ENCODE peak calls at places on chromosomes 13 and 19, in ten cellular contexts. M, D, G, F, N, Q, P, J, W and H are unnamed samples.

GRCh38 chr19:12137541-12137940 is 2.6 kb downstream of the ZNF20 start:
- DNase-seq in M (no peak), D (no peak), G (no peak), F (no peak), N (no peak), Q (no peak), P (no peak), J (no peak), W (no peak), H (no peak)

GRCh38 chr19:50537306-50537685 is 23.6 kb upstream of the ASPDH start:
- DNase-seq in M (no peak), D (no peak), G (no peak), F (no peak), N (no peak), Q (no peak), P (no peak), J (no peak), W (no peak), H (no peak)

GRCh38 chr13:41254902-41255301 is 8.5 kb downstream of the MTRF1 start:
- DNase-seq in M (no peak), D (no peak), G (no peak), F (no peak), N (no peak), Q (no peak), P (no peak), J (no peak), W (no peak), H (no peak)

GRCh38 chr13:86020350-86021002 is 221.3 kb upstream of the SLITRK6 start:
- DNase-seq in M (no peak), D (peak; percentile 41), G (no peak), F (no peak), N (no peak), Q (no peak), P (no peak), J (peak; percentile 1), W (no peak), H (peak; percentile 19)

GRCh38 chr19:10979950-10980349 is 19.1 kb downstream of the SMARCA4 start:
- DNase-seq in M (no peak), D (no peak), G (peak; percentile 57), F (no peak), N (no peak), Q (peak; percentile 58), P (no peak), J (peak; percentile 15), W (no peak), H (no peak)

GRCh38 chr13:60990032-60990733 is 425.5 kb downstream of the PCDH20 start:
- DNase-seq in M (peak; percentile 3), D (no peak), G (no peak), F (no peak), N (no peak), Q (no peak), P (no peak), J (peak; percentile 4), W (no peak), H (no peak)

GRCh38 chr13:21060063-21060826 is 1.1 kb downstream of the LATS2 start:
- DNase-seq in M (peak; percentile 61), D (peak; percentile 51), G (peak; percentile 49), F (no peak), N (peak; percentile 88), Q (peak; percentile 55), P (no peak), J (peak; percentile 37), W (peak; percentile 68), H (peak; percentile 30)

GRCh38 chr13:73385848-73386247 is 327.0 kb downstream of the KLF5 start:
- DNase-seq in M (no peak), D (no peak), G (no peak), F (no peak), N (no peak), Q (no peak), P (no peak), J (no peak), W (no peak), H (no peak)

DNA sequence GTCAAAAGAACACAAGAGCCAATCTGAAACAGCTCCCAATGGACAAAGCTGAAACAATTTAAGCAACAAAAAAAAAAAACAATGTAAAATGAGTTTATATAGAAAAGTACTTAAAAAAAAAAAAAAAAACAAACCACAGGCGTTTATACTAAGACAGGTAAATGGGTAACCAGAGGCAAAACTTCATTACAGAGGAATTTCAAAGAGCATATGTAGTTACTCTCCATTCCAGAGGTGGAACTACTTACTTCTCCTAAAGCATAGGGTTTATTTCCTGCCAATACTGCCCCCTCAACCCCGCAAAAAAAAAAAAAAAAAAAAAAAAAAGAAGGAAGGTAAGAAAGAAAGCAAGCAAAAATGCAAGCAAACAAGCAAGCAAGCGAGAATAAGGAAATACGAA is 132.9 kb downstream of the LIG4 start:
- DNase-seq in M (no peak), D (no peak), G (no peak), F (no peak), N (no peak), Q (no peak), P (no peak), J (no peak), W (no peak), H (no peak)
- H3K27ac ChIP-seq in M (no peak overlapping the region), D (no peak overlapping the region), G (no peak overlapping the region), F (no peak overlapping the region), N (no peak overlapping the region), Q (no peak overlapping the region), P (no peak overlapping the region), J (no peak overlapping the region), W (no peak overlapping the region), H (no peak overlapping the region)

GRCh38 chr19:39416152-39416551 is 3.7 kb downstream of the PLEKHG2 start:
- DNase-seq in M (no peak), D (no peak), G (no peak), F (no peak), N (no peak), Q (no peak), P (no peak), J (no peak), W (no peak), H (no peak)

GRCh38 chr19:39413269-39413902 is 917 bp downstream of the PLEKHG2 start:
- DNase-seq in M (peak; percentile 87), D (peak; percentile 60), G (peak; percentile 69), F (no peak), N (peak; percentile 91), Q (peak; percentile 75), P (no peak), J (peak; percentile 38), W (peak; percentile 73), H (no peak)

GRCh38 chr19:39416626-39417120 is 4.2 kb downstream of the PLEKHG2 start:
- DNase-seq in M (peak; percentile 38), D (no peak), G (peak; percentile 38), F (no peak), N (no peak), Q (no peak), P (no peak), J (no peak), W (no peak), H (no peak)

GRCh38 chr19:39413903-39414608 is 1.6 kb downstream of the PLEKHG2 start:
- DNase-seq in M (peak; percentile 60), D (peak; percentile 28), G (peak; percentile 59), F (no peak), N (peak; percentile 87), Q (no peak), P (no peak), J (no peak), W (no peak), H (no peak)

GRCh38 chr19:39415111-39416046 is 2.9 kb downstream of the PLEKHG2 start:
- DNase-seq in M (no peak), D (no peak), G (no peak), F (no peak), N (no peak), Q (no peak), P (no peak), J (no peak), W (no peak), H (no peak)
- TF ChIP-seq CTCF in M (peak; percentile 21), D (peak; percentile 10), G (no peak), F (no peak), N (no peak), Q (no peak), P (no peak), J (no peak), W (no peak), H (no peak)

DNA sequence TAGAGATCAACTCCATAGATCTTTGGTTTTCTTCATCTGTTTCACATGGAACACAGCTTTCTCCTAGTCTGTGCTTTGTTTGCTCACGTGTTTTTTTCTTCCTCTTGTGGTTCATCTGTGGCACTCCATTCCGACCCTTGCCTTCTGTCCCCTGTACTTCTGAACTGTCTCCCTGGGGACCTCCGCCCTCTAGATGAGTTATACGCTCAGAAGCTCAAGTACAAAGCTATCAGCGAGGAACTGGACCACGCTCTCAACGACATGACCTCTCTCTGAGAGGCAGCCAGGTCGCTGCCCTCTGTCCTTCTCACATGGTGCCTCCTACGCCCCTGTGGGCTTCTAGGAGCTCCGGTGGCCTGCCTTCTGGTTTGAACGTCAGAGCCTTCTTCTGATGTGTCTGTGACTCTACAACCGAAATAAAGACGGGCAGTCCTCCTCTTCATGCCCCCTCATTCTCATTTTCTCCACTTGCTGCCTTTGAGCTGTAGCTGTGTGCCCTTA is 16.6 kb upstream of the RAB8A start:
- DNase-seq in M (no peak), D (no peak), G (no peak), F (no peak), N (no peak), Q (no peak), P (no peak), J (no peak), W (no peak), H (no peak)
- H3K27ac ChIP-seq in M (no peak overlapping the region), D (peak overlapping the region; percentile 62), G (peak overlapping the region; percentile 61), F (no peak overlapping the region), N (peak overlapping the region; percentile 10), Q (no peak overlapping the region), P (no peak overlapping the region), J (no peak overlapping the region), W (no peak overlapping the region), H (no peak overlapping the region)

GRCh38 chr19:49057636-49058234 is at the start of gene CGB7:
- DNase-seq in M (peak; percentile 87), D (peak; percentile 35), G (peak; percentile 64), F (peak; percentile 42), N (peak; percentile 79), Q (peak; percentile 82), P (no peak), J (peak; percentile 76), W (peak; percentile 76), H (peak; percentile 83)

GRCh38 chr19:49059056-49059455 is 1.5 kb upstream of the CGB7 start:
- DNase-seq in M (no peak), D (no peak), G (no peak), F (no peak), N (no peak), Q (no peak), P (no peak), J (no peak), W (no peak), H (no peak)

GRCh38 chr19:49061000-49061399 is 3.5 kb upstream of the CGB7 start:
- DNase-seq in M (no peak), D (no peak), G (no peak), F (no peak), N (no peak), Q (no peak), P (no peak), J (no peak), W (no peak), H (no peak)

GRCh38 chr19:49058592-49058991 is 1.0 kb upstream of the CGB7 start:
- DNase-seq in M (peak; percentile 29), D (peak; percentile 25), G (no peak), F (no peak), N (no peak), Q (no peak), P (no peak), J (no peak), W (peak; percentile 54), H (no peak)

DNA sequence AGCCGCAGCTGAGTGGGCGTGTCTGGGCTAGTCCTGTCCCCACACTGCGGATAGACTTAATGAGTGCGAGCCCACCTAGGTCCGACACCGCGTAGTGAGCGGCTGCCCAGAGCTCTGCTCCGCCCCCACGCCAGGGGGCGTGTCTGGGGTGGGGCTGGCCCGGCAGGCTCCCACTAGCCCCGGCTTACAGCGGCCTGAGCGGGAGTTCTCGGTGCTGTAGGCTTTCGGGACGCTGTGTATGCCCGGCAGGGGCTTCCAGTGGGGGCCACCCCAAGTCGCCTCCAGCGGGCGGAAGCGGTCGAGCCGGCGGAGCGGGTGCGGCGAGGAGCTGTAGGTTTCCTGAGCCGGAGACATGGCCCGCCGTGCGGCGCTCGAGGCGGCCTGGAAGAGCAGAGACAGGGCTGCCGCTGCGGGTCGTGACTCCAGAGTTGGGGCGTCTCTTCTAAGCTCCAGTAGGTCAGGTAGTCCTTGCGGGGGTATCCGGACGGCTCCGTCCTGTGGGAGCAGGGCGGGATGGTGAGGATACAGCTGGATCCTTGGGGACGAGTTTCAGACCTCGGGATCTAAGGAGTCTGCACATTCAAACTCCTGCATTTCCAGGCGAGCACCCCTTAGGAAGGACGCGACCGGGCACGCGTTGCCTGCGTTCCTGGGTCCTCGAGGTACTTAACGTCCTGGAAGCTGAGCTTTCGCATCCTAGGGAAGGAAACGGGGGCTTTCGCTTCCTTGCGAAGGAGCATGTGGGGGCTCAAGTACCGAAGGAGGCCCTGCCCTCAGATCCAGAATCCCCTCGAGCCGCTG is 1.2 kb downstream of the CGB7 start:
- DNase-seq in M (peak; percentile 87), D (peak; percentile 28), G (peak; percentile 49), F (peak; percentile 43), N (peak; percentile 86), Q (peak; percentile 72), P (no peak), J (peak; percentile 47), W (peak; percentile 66), H (peak; percentile 82)
- TF ChIP-seq CTCF in M (peak; percentile 52), D (peak; percentile 22), G (no peak), F (peak; percentile 39), N (peak; percentile 48), Q (no peak), P (no peak), J (peak; percentile 32), W (peak; percentile 46), H (peak; percentile 24)